ENCODE peak calls at places on chromosomes 5 and 9, in five cellular contexts. O is fibroblast of mammary gland; V is effector memory CD8-positive, alpha-beta T cell; B is NCI-H345; G is stomach. X is an unnamed sample.

GRCh38 chr5:159178978-159179377 is 30.4 kb downstream of the RNF145 start:
- DNase-seq in G (no peak), B (no peak), V (no peak), O (peak), X (no peak)

GRCh38 chr9:76926846-76927245 is 20.9 kb upstream of the PRUNE2 start:
- DNase-seq in G (no peak), O (no peak), V (no peak), B (no peak), X (no peak)

GRCh38 chr5:80208337-80208736 is 47.5 kb downstream of the SERINC5 start:
- DNase-seq in G (no peak), V (no peak), B (no peak), O (no peak), X (no peak)

GRCh38 chr9:74942801-74943200 is 9.9 kb downstream of the C9orf40 start:
- DNase-seq in O (peak), V (no peak), G (no peak), B (no peak), X (peak)

GRCh38 chr5:173885481-173886010 is 2.6 kb upstream of the CPEB4 start:
- DNase-seq in B (no peak), V (no peak), G (peak), O (no peak), X (no peak)

GRCh38 chr9:88796947-88797346 is 194.3 kb upstream of the S1PR3 start:
- DNase-seq in V (no peak), O (no peak), B (no peak), G (no peak), X (no peak)

GRCh38 chr5:28190011-28190410 is 1151.6 kb upstream of the CDH9 start:
- DNase-seq in V (no peak), B (no peak), O (no peak), G (no peak), X (no peak)

GRCh38 chr9:96486351-96487029 is 36.5 kb downstream of the HABP4 start:
- DNase-seq in B (no peak), G (peak), V (no peak), O (peak), X (no peak)

GRCh38 chr5:81132381-81132780 is 100.7 kb upstream of the CKMT2 start:
- DNase-seq in O (no peak), B (no peak), V (no peak), G (no peak), X (no peak)

GRCh38 chr9:374726-375125 is 160.1 kb downstream of the DOCK8 start:
- DNase-seq in V (no peak), O (no peak), G (no peak), B (no peak), X (no peak)

GRCh38 chr9:131274674-131275331 is 1.5 kb downstream of the FAM78A start:
- DNase-seq in O (no peak), B (no peak), G (no peak), V (no peak), X (no peak)

GRCh38 chr5:132090107-132090506 is 16.5 kb downstream of the CSF2 start:
- DNase-seq in G (no peak), B (no peak), V (no peak), O (peak), X (no peak)

GRCh38 chr9:99341686-99342085 is 119.6 kb downstream of the SEC61B start:
- DNase-seq in B (no peak), O (no peak), V (no peak), G (no peak), X (no peak)

GRCh38 chr9:15606667-15607472 is 54.0 kb downstream of the CCDC171 start:
- DNase-seq in G (no peak), O (peak), B (peak), V (peak), X (peak)

GRCh38 chr9:97873410-97873809 is 20.4 kb downstream of the FOXE1 start:
- DNase-seq in G (no peak), O (no peak), B (no peak), V (no peak), X (no peak)

GRCh38 chr5:152297866-152298265 is 107.2 kb downstream of the NMUR2 start:
- DNase-seq in O (no peak), G (no peak), B (no peak), V (no peak), X (no peak)

GRCh38 chr9:21974542-21975409 is 19.4 kb downstream of the CDKN2A start:
- DNase-seq in G (peak), B (peak), O (peak), V (no peak), X (no peak)

GRCh38 chr5:163172540-163173337 is 264.7 kb upstream of the CCNG1 start:
- DNase-seq in B (no peak), O (no peak), G (no peak), V (no peak), X (no peak)

GRCh38 chr5:173488144-173488543 is 128.3 kb downstream of the BOD1 start:
- DNase-seq in B (no peak), O (no peak), V (no peak), G (no peak), X (no peak)

GRCh38 chr5:91058575-91058974 is 324.5 kb downstream of the ARRDC3 start:
- DNase-seq in G (no peak), B (peak), V (no peak), O (no peak), X (no peak)

GRCh38 chr5:87120518-87121314 is 147.0 kb upstream of the RASA1 start:
- DNase-seq in O (peak), V (no peak), B (no peak), G (no peak), X (no peak)

GRCh38 chr5:54669285-54669684 is 151.7 kb downstream of the SNX18 start:
- DNase-seq in B (no peak), G (no peak), V (no peak), O (peak), X (no peak)

GRCh38 chr9:80937646-80938045 is 751.7 kb downstream of the TLE1 start:
- DNase-seq in V (no peak), B (no peak), G (no peak), O (no peak), X (no peak)

GRCh38 chr9:113307401-113307975 is 4.3 kb upstream of the RNF183 start:
- DNase-seq in G (no peak), V (no peak), O (no peak), B (no peak), X (no peak)